ENCODE peak calls at places on chromosome 19, in eight cellular contexts. V, G, X, I, T, Q, B and C are unnamed samples.

GRCh38 chr19:40281381-40282208 is 3.5 kb downstream of the AKT2 start:
- DNase-seq in V (no peak), G (no peak), X (no peak), I (no peak), T (no peak), Q (no peak), B (peak), C (no peak)

GRCh38 chr19:10892256-10892655 is 20.9 kb downstream of the CARM1 start:
- DNase-seq in V (no peak), G (no peak), X (no peak), I (no peak), T (no peak), Q (no peak), B (no peak), C (no peak)

GRCh38 chr19:15265849-15266248 is 33.6 kb upstream of the EPHX3 start:
- DNase-seq in V (peak), G (peak), X (peak), I (no peak), T (peak), Q (peak), B (peak), C (peak)

GRCh38 chr19:7456964-7457541 is 31.8 kb downstream of the PEX11G start:
- DNase-seq in V (no peak), G (no peak), X (no peak), I (no peak), T (no peak), Q (no peak), B (peak), C (no peak)

GRCh38 chr19:19514215-19514633 is 1.1 kb downstream of the TSSK6 start:
- DNase-seq in V (peak), G (no peak), X (peak), I (no peak), T (no peak), Q (peak), B (peak), C (no peak)

GRCh38 chr19:53917356-53917755 is 8.3 kb downstream of the CACNG7 start:
- DNase-seq in V (no peak), G (no peak), X (no peak), I (no peak), T (no peak), Q (no peak), B (no peak), C (no peak)

GRCh38 chr19:27774337-27774736 is 1438.6 kb downstream of the UQCRFS1 start:
- DNase-seq in V (no peak), G (no peak), X (no peak), I (no peak), T (no peak), Q (no peak), B (no peak), C (no peak)

GRCh38 chr19:50697414-50698124 is 22.0 kb downstream of the SHANK1 start:
- DNase-seq in V (no peak), G (no peak), X (no peak), I (no peak), T (no peak), Q (no peak), B (no peak), C (no peak)

GRCh38 chr19:46085888-46086287 is 38.6 kb downstream of the IGFL3 start:
- DNase-seq in V (no peak), G (no peak), X (no peak), I (no peak), T (no peak), Q (no peak), B (no peak), C (no peak)

GRCh38 chr19:39196320-39196719 is 444 bp upstream of the NCCRP1 start:
- DNase-seq in V (no peak), G (no peak), X (no peak), I (no peak), T (no peak), Q (peak), B (no peak), C (no peak)

GRCh38 chr19:1555802-1556638 is 12.1 kb downstream of the MEX3D start:
- DNase-seq in V (no peak), G (peak), X (no peak), I (no peak), T (no peak), Q (no peak), B (no peak), C (no peak)
- TF ChIP-seq CTCF in V (no peak), G (no peak), X (no peak), I (no peak), T (no peak), Q (no peak), B (no peak), C (no peak)

DNA sequence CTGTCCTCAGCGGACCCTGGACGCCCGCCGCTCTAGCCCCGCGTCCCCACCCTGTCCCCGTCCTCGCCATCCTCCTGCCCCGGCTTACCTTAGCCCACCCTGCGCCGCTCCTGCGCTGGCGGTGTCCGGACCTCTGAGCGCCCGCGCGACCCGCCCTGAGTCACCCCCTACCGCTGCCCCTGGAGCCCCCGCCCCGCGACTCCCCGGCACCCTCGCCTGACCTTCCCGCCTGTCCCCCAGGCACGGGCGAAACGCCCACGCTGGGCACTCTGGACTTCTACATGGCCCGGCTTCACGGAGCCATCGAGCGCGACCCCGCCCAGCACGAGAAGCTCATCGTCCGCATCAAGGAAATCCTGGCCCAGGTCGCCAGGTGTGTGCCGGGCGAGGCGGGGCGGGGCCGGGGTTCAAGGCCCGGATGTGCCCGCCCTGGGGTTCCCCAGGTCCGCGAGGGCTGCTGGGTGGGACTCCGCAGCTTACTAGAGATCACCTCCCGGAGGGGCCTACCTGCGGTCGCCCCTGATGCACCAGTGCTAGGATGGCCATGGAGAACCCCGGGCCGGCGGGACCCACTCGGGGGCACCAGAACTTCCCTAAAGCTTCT is 5.1 kb downstream of the HMG20B start:
- DNase-seq in V (peak), G (no peak), X (no peak), I (no peak), T (no peak), Q (no peak), B (no peak), C (no peak)
- TF ChIP-seq CTCF in V (no peak), G (no peak), X (no peak), I (no peak), T (no peak), Q (no peak), B (no peak), C (no peak)

GRCh38 chr19:30696514-30696913 is 324.3 kb downstream of the ZNF536 start:
- DNase-seq in V (no peak), G (peak), X (peak), I (peak), T (no peak), Q (peak), B (no peak), C (no peak)
- TF ChIP-seq CTCF in V (no peak), G (peak), X (peak), I (peak), T (peak), Q (peak), B (peak), C (no peak)

DNA sequence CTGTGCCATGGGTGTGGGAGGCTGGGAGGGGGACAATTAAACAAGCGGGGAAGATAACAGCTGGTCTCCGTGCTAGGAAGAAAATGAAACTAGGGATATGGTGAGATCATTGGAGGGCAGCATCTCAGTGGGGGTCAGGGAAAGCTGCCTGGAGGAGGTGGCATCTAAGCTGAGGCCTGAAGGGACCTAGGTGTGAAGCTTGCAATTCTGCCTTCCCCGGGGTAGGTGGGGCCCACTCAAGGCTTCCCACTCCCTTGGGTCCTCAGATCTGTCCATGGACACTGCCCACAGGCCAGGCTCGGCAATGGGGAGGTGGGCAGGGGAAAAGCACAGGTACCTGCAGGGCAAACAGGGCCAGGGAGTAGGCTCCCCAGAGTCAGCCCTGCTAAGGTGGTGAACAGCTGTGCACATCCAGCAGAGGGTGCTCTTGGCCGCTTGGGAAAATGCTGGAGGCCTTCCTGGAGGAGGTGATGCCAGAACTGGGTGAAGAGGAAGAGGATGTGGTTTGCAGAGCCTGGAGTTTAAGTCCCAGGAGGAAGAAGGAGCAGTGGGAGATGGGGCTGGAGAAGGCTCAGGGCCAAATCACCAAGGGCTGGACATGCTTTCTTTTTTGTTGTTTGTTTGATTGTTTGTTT is 25.7 kb upstream of the CCNE1 start:
- DNase-seq in V (no peak), G (no peak), X (no peak), I (no peak), T (no peak), Q (no peak), B (no peak), C (no peak)
- TF ChIP-seq CTCF in V (no peak), G (no peak), X (no peak), I (peak), T (no peak), Q (no peak), B (peak), C (peak)

GRCh38 chr19:16496613-16496983 is 404 bp downstream of the C19orf44 start:
- DNase-seq in V (peak), G (no peak), X (peak), I (no peak), T (peak), Q (peak), B (peak), C (no peak)

GRCh38 chr19:16497837-16498236 is 1.6 kb downstream of the C19orf44 start:
- DNase-seq in V (no peak), G (no peak), X (no peak), I (no peak), T (no peak), Q (no peak), B (no peak), C (no peak)

GRCh38 chr19:16497042-16497441 is 848 bp downstream of the C19orf44 start:
- DNase-seq in V (no peak), G (no peak), X (peak), I (no peak), T (no peak), Q (no peak), B (peak), C (no peak)

GRCh38 chr19:16495982-16496612 is at the start of the genes C19orf44 and CALR3:
- DNase-seq in V (peak), G (peak), X (peak), I (peak), T (peak), Q (peak), B (peak), C (peak)
- TF ChIP-seq CTCF in V (no peak), G (peak), X (peak), I (peak), T (no peak), Q (peak), B (no peak), C (no peak)

GRCh38 chr19:1072371-1073015 is 5.5 kb downstream of the ARHGAP45 start:
- DNase-seq in V (no peak), G (no peak), X (no peak), I (no peak), T (no peak), Q (no peak), B (no peak), C (no peak)

GRCh38 chr19:1070931-1071791 is 4.2 kb downstream of the ARHGAP45 start:
- DNase-seq in V (no peak), G (no peak), X (no peak), I (no peak), T (no peak), Q (no peak), B (no peak), C (no peak)

GRCh38 chr19:1073956-1074511 is 7.1 kb downstream of the ARHGAP45 start:
- DNase-seq in V (peak), G (no peak), X (no peak), I (no peak), T (no peak), Q (no peak), B (no peak), C (no peak)

GRCh38 chr19:1074512-1075283 is 7.7 kb downstream of the ARHGAP45 start:
- DNase-seq in V (peak), G (no peak), X (no peak), I (no peak), T (no peak), Q (peak), B (no peak), C (no peak)

GRCh38 chr19:1073063-1073955 is 6.3 kb downstream of the ARHGAP45 start:
- DNase-seq in V (no peak), G (no peak), X (no peak), I (no peak), T (no peak), Q (no peak), B (no peak), C (no peak)
- TF ChIP-seq CTCF in V (no peak), G (no peak), X (no peak), I (no peak), T (no peak), Q (no peak), B (no peak), C (no peak)

GRCh38 chr19:1947651-1948209 is 6.8 kb downstream of the CSNK1G2 start:
- DNase-seq in V (no peak), G (no peak), X (no peak), I (no peak), T (no peak), Q (no peak), B (no peak), C (no peak)
- TF ChIP-seq CTCF in V (no peak), G (no peak), X (no peak), I (no peak), T (no peak), Q (no peak), B (no peak), C (no peak)

GRCh38 chr19:17554968-17555479 is 425 bp upstream of the COLGALT1 start:
- DNase-seq in V (no peak), G (no peak), X (no peak), I (no peak), T (no peak), Q (no peak), B (no peak), C (no peak)
- TF ChIP-seq CTCF in V (no peak), G (no peak), X (no peak), I (no peak), T (no peak), Q (no peak), B (no peak), C (no peak)

DNA sequence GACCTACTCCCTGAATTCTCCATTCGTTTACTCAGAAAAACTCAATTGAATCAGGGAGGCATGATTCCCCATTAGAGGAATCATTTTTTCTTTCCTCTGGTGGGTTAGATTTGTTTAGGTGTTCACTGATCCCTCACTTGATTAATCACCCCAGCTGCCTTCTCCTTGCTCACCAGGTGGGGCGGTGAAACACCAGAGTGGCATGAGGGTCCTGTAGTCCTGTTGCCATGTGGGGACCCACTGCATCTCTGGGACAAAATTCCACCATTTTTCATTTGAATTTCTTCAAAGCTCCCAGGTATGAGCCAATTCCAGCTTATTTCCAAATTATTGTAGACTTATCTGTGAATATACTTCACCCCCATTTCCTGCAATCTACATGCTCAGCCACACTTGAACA is 462.7 kb upstream of the ZNF507 start:
- DNase-seq in V (no peak), G (no peak), X (no peak), I (no peak), T (no peak), Q (no peak), B (no peak), C (no peak)
- TF ChIP-seq CTCF in V (no peak), G (no peak), X (no peak), I (no peak), T (no peak), Q (no peak), B (no peak), C (no peak)